ENCODE peak calls at places on chromosomes 4 and X, in five cellular contexts. G is AG09309, A is GM23338, K is tibial nerve, J is foreskin fibroblast. T is an unnamed sample.

GRCh38 chr4:158859661-158860060 is 90.8 kb downstream of the FNIP2 start:
- DNase-seq in G (no peak), A (no peak), K (no peak), J (peak; percentile 27), T (no peak)

GRCh38 chr4:8157944-8158709 is 486 bp downstream of the ABLIM2 start:
- DNase-seq in G (no peak), A (peak; percentile 36), K (no peak), J (no peak), T (no peak)

GRCh38 chrX:130378008-130378669 is 7.3 kb downstream of the GPR119 start:
- DNase-seq in G (no peak), A (no peak), K (no peak), J (no peak), T (no peak)

GRCh38 chr4:7832331-7832730 is 107.3 kb downstream of the AFAP1 start:
- DNase-seq in G (no peak), A (no peak), K (no peak), J (no peak), T (no peak)

GRCh38 chrX:66914082-66914481 is 275.2 kb upstream of the EDA2R start:
- DNase-seq in G (no peak), A (peak; percentile 57), K (peak; percentile 18), J (peak; percentile 0), T (no peak)

GRCh38 chr4:8026455-8026854 is 86.8 kb upstream of the AFAP1 start:
- DNase-seq in G (no peak), A (no peak), K (no peak), J (no peak), T (no peak)

GRCh38 chr4:107034091-107034698 is 1.9 kb downstream of the DKK2 start:
- DNase-seq in G (no peak), A (peak; percentile 77), K (peak; percentile 52), J (peak; percentile 82), T (no peak)

GRCh38 chrX:103792916-103793540 is 16.4 kb downstream of the PLP1 start:
- DNase-seq in G (peak; percentile 23), A (no peak), K (no peak), J (peak; percentile 81), T (no peak)

GRCh38 chr4:46844325-46844917 is 64.6 kb downstream of the COX7B2 start:
- DNase-seq in G (peak; percentile 4), A (peak; percentile 82), K (peak; percentile 82), J (peak; percentile 60), T (peak; percentile 31)

GRCh38 chr4:136900706-136901105 is 631.6 kb downstream of the PCDH18 start:
- DNase-seq in G (no peak), A (no peak), K (no peak), J (no peak), T (no peak)

GRCh38 chr4:156635046-156635445 is 336.6 kb downstream of the PDGFC start:
- DNase-seq in G (no peak), A (no peak), K (no peak), J (no peak), T (no peak)

GRCh38 chrX:69076084-69076483 is 89.2 kb downstream of the PJA1 start:
- DNase-seq in G (no peak), A (no peak), K (no peak), J (no peak), T (no peak)

GRCh38 chr4:131459430-131460101 is 1689.5 kb upstream of the PCDH10 start:
- DNase-seq in G (no peak), A (peak; percentile 2), K (no peak), J (no peak), T (no peak)

GRCh38 chr4:17561195-17561909 is 15.6 kb upstream of the LAP3 start:
- DNase-seq in G (peak; percentile 66), A (no peak), K (no peak), J (peak; percentile 96), T (no peak)

GRCh38 chr4:73258668-73259551 is at the start of gene ANKRD17:
- DNase-seq in G (peak; percentile 66), A (peak; percentile 96), K (peak; percentile 87), J (peak; percentile 97), T (peak; percentile 88)

GRCh38 chr4:119233750-119234149 is 21.2 kb downstream of the USP53 start:
- DNase-seq in G (no peak), A (no peak), K (no peak), J (no peak), T (no peak)

GRCh38 chr4:174926958-174927357 is 8.8 kb downstream of the ADAM29 start:
- DNase-seq in G (no peak), A (no peak), K (no peak), J (no peak), T (no peak)

GRCh38 chr4:171880136-171880535 is 66.9 kb downstream of the GALNTL6 start:
- DNase-seq in G (no peak), A (no peak), K (no peak), J (peak; percentile 77), T (no peak)

GRCh38 chr4:142900622-142901021 is 54.5 kb upstream of the INPP4B start:
- DNase-seq in G (no peak), A (no peak), K (no peak), J (no peak), T (no peak)

GRCh38 chr4:159210975-159211374 is 108.1 kb downstream of the RAPGEF2 start:
- DNase-seq in G (no peak), A (no peak), K (no peak), J (no peak), T (no peak)

GRCh38 chr4:76459291-76459723 is 24.3 kb downstream of the SHROOM3 start:
- DNase-seq in G (peak; percentile 29), A (peak; percentile 97), K (no peak), J (no peak), T (no peak)

GRCh38 chrX:12153317-12153716 is 15.0 kb downstream of the FRMPD4 start:
- DNase-seq in G (no peak), A (no peak), K (no peak), J (no peak), T (no peak)

GRCh38 chrX:150375243-150375642 is 12.1 kb downstream of the MAMLD1 start:
- DNase-seq in G (no peak), A (peak; percentile 22), K (no peak), J (no peak), T (no peak)

GRCh38 chr4:175614880-175615279 is 197.2 kb downstream of the GPM6A start:
- DNase-seq in G (no peak), A (no peak), K (no peak), J (no peak), T (no peak)

GRCh38 chr4:140789752-140790151 is 33.6 kb upstream of the TBC1D9 start:
- DNase-seq in G (no peak), A (no peak), K (no peak), J (peak; percentile 51), T (no peak)

GRCh38 chr4:6118201-6118600 is 82.1 kb downstream of the JAKMIP1 start:
- DNase-seq in G (no peak), A (no peak), K (no peak), J (no peak), T (no peak)

DNA sequence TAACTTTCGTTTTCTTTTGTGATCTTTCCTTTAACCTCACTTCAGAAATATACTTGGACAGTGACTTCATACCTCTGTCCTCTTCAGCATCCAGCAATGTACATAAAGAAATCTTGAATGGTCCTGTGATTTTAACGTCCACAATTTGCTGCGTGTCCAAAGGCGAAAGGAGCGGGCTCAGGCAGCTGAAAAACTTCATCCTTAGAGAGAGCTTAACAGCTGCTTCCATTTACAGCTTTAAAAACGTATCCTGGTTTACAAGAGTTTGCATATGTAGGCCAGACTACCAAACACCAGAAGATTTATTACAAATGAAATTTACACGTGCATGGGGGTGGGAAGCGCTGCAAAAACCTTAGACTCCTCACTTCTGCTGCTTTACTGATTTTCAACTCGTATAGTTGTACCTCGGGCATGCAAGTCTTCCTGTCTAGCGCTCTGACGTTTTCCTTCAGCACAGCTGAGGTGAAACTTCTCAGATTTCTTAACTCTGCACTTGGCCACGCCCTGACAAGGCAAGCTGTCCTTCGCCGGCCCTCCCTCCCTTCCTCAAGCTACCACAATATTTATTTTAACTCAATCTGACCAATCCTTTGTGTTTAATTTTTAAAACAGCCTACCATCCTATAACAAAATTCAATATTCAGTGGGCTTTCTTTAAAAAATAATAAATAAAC is 406.4 kb downstream of the FAM47A start:
- DNase-seq in G (no peak), A (peak; percentile 62), K (no peak), J (no peak), T (no peak)
- H3K4me3 ChIP-seq in G (no peak overlapping the region), A (peak overlapping the region; percentile 69), K (no peak overlapping the region), J (no peak overlapping the region), T (no peak overlapping the region)

DNA sequence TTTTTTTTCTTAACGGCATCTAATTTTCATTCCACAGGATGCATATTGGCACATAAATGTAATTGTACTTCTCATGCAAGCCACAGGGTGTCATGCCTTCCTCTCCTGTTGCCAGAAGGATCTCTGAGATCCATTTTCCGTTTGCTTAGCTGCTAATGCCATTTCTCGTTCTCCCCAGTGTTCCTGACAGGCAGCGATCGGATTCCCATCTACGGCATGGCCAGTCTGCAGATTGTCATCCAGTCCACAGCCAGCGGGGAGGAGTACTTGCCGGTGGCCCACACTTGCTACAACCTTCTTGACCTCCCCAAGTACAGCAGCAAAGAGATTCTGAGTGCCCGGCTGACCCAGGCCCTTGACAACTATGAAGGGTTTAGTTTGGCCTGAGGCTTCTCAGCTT is 8.9 kb upstream of the NAP1L5 start:
- DNase-seq in G (peak; percentile 31), A (peak; percentile 70), K (peak; percentile 33), J (peak; percentile 80), T (no peak)
- H3K4me3 ChIP-seq in G (no peak overlapping the region), A (no peak overlapping the region), K (no peak overlapping the region), J (no peak overlapping the region), T (no peak overlapping the region)

DNA sequence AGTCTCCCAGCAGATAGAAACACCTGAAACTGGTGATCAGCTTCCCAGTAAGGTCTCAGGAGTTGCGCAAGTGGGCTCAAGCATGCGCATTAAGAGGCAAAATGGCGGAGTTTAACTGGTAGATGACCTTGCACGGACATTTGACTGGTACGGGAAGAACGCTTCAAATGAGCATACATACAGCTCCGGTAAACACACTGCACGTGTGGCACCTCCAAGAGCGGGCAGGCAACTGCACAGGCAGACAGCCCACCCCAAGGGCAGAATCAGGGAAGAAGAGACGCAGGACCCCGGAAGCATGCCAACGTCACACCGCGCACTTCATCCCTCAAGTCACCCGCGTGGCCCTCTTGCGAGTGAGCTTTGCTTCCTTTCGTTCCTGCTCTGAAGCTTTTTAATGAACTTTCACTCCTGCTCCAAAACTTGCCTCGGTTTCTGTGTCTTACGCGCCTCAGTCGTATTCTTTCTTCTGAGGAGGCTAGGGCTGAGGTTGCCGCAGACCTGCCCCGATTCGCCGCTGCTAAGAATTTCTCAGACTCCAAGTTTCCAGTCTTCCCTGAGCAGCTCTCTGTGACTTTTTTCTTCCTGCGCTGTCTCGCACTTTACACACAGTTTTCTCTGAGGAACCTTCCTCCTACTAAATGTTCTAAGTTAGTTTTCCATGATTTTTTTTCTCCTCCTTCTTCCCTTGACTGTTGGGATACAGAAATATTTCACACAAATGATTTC is 180.7 kb upstream of the ZFP42 start:
- DNase-seq in G (no peak), A (no peak), K (no peak), J (peak; percentile 41), T (no peak)
- H3K4me3 ChIP-seq in G (no peak overlapping the region), A (no peak overlapping the region), K (no peak overlapping the region), J (peak overlapping the region; percentile 25), T (no peak overlapping the region)

DNA sequence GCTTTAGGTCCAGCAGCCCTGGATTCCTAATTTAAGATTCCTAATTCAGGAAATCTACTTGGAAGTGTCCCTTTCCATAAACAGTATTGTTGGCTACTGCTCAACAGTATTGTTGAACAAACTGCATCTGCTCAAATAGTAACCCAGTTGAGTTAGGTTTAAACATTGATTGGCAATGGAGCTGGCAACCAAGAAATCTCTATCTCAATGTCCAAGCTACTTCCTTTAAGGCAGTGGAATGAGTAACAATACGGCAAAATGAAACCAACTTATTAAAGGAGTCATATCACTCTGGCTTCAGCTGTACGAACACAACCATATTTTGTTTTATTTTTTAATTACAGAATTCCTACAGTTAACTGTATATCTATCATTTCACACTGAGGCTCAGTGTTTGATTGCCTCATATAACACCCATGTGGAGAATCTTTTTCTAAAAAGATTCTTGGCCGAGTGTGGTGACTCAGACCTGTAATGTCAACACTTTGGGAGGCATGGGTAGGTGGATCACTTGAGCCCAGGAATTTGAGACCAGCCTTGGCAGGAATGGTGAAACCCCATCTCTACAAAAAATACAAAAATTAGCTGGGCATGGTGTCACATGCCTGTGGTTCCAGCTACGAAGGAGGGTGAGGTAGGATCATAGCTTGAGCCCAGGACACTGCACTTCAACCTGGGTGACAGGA is 71.7 kb upstream of the IL13RA1 start:
- DNase-seq in G (peak; percentile 11), A (no peak), K (no peak), J (peak; percentile 72), T (no peak)
- H3K4me3 ChIP-seq in G (no peak overlapping the region), A (no peak overlapping the region), K (no peak overlapping the region), J (no peak overlapping the region), T (no peak overlapping the region)

T was measured in CD8-positive, alpha-beta T cell.